ENCODE peak calls at places on chromosomes 16 and 17, in eight cellular contexts. One of them, this sample, is unnamed.

GRCh38 chr17:28702752-28703150 is 8.9 kb downstream of the PROCA1 start:
- DNase-seq in NCI-H345: no peak
- DNase-seq in pancreas: no peak
- DNase-seq in thoracic aorta: no peak
- DNase-seq in MV-4-11: no peak
- DNase-seq in stimulated activated CD4-positive, alpha-beta T cell treated with anti-CD3 and anti-CD28 coated beads, Interleukin-2, amount 100 ng/mL, for 48 hours: no peak
- DNase-seq in activated T-helper 1 cell treated with anti-CD3 and anti-CD28 coated beads, Interleukin-2, amount 50 U/mL, for 16 hours: no peak
- DNase-seq in COR-L47: no peak
- DNase-seq in this sample: no peak

GRCh38 chr17:32917842-32918241 is 10.1 kb upstream of the TMEM98 start:
- DNase-seq in NCI-H345: no peak
- DNase-seq in pancreas: no peak
- DNase-seq in thoracic aorta: no peak
- DNase-seq in MV-4-11: no peak
- DNase-seq in stimulated activated CD4-positive, alpha-beta T cell treated with anti-CD3 and anti-CD28 coated beads, Interleukin-2, amount 100 ng/mL, for 48 hours: no peak
- DNase-seq in activated T-helper 1 cell treated with anti-CD3 and anti-CD28 coated beads, Interleukin-2, amount 50 U/mL, for 16 hours: no peak
- DNase-seq in COR-L47: no peak
- DNase-seq in this sample: no peak

GRCh38 chr17:64148699-64149098 is 18.8 kb upstream of the ERN1 start:
- DNase-seq in NCI-H345: no peak
- DNase-seq in pancreas: no peak
- DNase-seq in thoracic aorta: no peak
- DNase-seq in MV-4-11: peak
- DNase-seq in stimulated activated CD4-positive, alpha-beta T cell treated with anti-CD3 and anti-CD28 coated beads, Interleukin-2, amount 100 ng/mL, for 48 hours: no peak
- DNase-seq in activated T-helper 1 cell treated with anti-CD3 and anti-CD28 coated beads, Interleukin-2, amount 50 U/mL, for 16 hours: no peak
- DNase-seq in COR-L47: no peak
- DNase-seq in this sample: peak

GRCh38 chr17:41697122-41697962 is 8.7 kb downstream of the EIF1 start:
- DNase-seq in NCI-H345: no peak
- DNase-seq in pancreas: peak
- DNase-seq in thoracic aorta: no peak
- DNase-seq in MV-4-11: peak
- DNase-seq in stimulated activated CD4-positive, alpha-beta T cell treated with anti-CD3 and anti-CD28 coated beads, Interleukin-2, amount 100 ng/mL, for 48 hours: no peak
- DNase-seq in activated T-helper 1 cell treated with anti-CD3 and anti-CD28 coated beads, Interleukin-2, amount 50 U/mL, for 16 hours: no peak
- DNase-seq in COR-L47: no peak
- DNase-seq in this sample: peak

GRCh38 chr17:44209786-44210341 is 9.6 kb downstream of the UBTF start:
- DNase-seq in NCI-H345: no peak
- DNase-seq in pancreas: no peak
- DNase-seq in thoracic aorta: no peak
- DNase-seq in MV-4-11: peak
- DNase-seq in stimulated activated CD4-positive, alpha-beta T cell treated with anti-CD3 and anti-CD28 coated beads, Interleukin-2, amount 100 ng/mL, for 48 hours: peak
- DNase-seq in activated T-helper 1 cell treated with anti-CD3 and anti-CD28 coated beads, Interleukin-2, amount 50 U/mL, for 16 hours: no peak
- DNase-seq in COR-L47: no peak
- DNase-seq in this sample: no peak

GRCh38 chr16:66476328-66477027 is 49.4 kb downstream of the BEAN1 start:
- DNase-seq in NCI-H345: no peak
- DNase-seq in pancreas: no peak
- DNase-seq in thoracic aorta: no peak
- DNase-seq in MV-4-11: no peak
- DNase-seq in stimulated activated CD4-positive, alpha-beta T cell treated with anti-CD3 and anti-CD28 coated beads, Interleukin-2, amount 100 ng/mL, for 48 hours: peak
- DNase-seq in activated T-helper 1 cell treated with anti-CD3 and anti-CD28 coated beads, Interleukin-2, amount 50 U/mL, for 16 hours: no peak
- DNase-seq in COR-L47: no peak
- DNase-seq in this sample: no peak

GRCh38 chr17:31492880-31493655 is 101.6 kb downstream of the RAB11FIP4 start:
- DNase-seq in NCI-H345: no peak
- DNase-seq in pancreas: no peak
- DNase-seq in thoracic aorta: no peak
- DNase-seq in MV-4-11: peak
- DNase-seq in stimulated activated CD4-positive, alpha-beta T cell treated with anti-CD3 and anti-CD28 coated beads, Interleukin-2, amount 100 ng/mL, for 48 hours: peak
- DNase-seq in activated T-helper 1 cell treated with anti-CD3 and anti-CD28 coated beads, Interleukin-2, amount 50 U/mL, for 16 hours: no peak
- DNase-seq in COR-L47: no peak
- DNase-seq in this sample: peak

GRCh38 chr16:2210386-2211365 is at the start of gene BRICD5:
- DNase-seq in NCI-H345: no peak
- DNase-seq in pancreas: peak
- DNase-seq in thoracic aorta: no peak
- DNase-seq in MV-4-11: no peak
- DNase-seq in stimulated activated CD4-positive, alpha-beta T cell treated with anti-CD3 and anti-CD28 coated beads, Interleukin-2, amount 100 ng/mL, for 48 hours: no peak
- DNase-seq in activated T-helper 1 cell treated with anti-CD3 and anti-CD28 coated beads, Interleukin-2, amount 50 U/mL, for 16 hours: no peak
- DNase-seq in COR-L47: no peak
- DNase-seq in this sample: no peak

GRCh38 chr17:9768381-9768934 is 22.9 kb downstream of the DHRS7C start:
- DNase-seq in NCI-H345: peak
- DNase-seq in pancreas: no peak
- DNase-seq in thoracic aorta: no peak
- DNase-seq in MV-4-11: peak
- DNase-seq in stimulated activated CD4-positive, alpha-beta T cell treated with anti-CD3 and anti-CD28 coated beads, Interleukin-2, amount 100 ng/mL, for 48 hours: no peak
- DNase-seq in activated T-helper 1 cell treated with anti-CD3 and anti-CD28 coated beads, Interleukin-2, amount 50 U/mL, for 16 hours: no peak
- DNase-seq in COR-L47: no peak
- DNase-seq in this sample: no peak

GRCh38 chr17:75909812-75910274 is 5.2 kb upstream of the MRPL38 start:
- DNase-seq in NCI-H345: peak
- DNase-seq in pancreas: no peak
- DNase-seq in thoracic aorta: no peak
- DNase-seq in MV-4-11: no peak
- DNase-seq in stimulated activated CD4-positive, alpha-beta T cell treated with anti-CD3 and anti-CD28 coated beads, Interleukin-2, amount 100 ng/mL, for 48 hours: no peak
- DNase-seq in activated T-helper 1 cell treated with anti-CD3 and anti-CD28 coated beads, Interleukin-2, amount 50 U/mL, for 16 hours: no peak
- DNase-seq in COR-L47: peak
- DNase-seq in this sample: no peak

GRCh38 chr17:57284984-57285646 is 28.8 kb downstream of the MSI2 start:
- DNase-seq in NCI-H345: no peak
- DNase-seq in pancreas: no peak
- DNase-seq in thoracic aorta: no peak
- DNase-seq in MV-4-11: peak
- DNase-seq in stimulated activated CD4-positive, alpha-beta T cell treated with anti-CD3 and anti-CD28 coated beads, Interleukin-2, amount 100 ng/mL, for 48 hours: peak
- DNase-seq in activated T-helper 1 cell treated with anti-CD3 and anti-CD28 coated beads, Interleukin-2, amount 50 U/mL, for 16 hours: no peak
- DNase-seq in COR-L47: no peak
- DNase-seq in this sample: peak

GRCh38 chr16:70574595-70575271 is 51.1 kb downstream of the SF3B3 start:
- DNase-seq in NCI-H345: peak
- DNase-seq in pancreas: no peak
- DNase-seq in thoracic aorta: no peak
- DNase-seq in MV-4-11: no peak
- DNase-seq in stimulated activated CD4-positive, alpha-beta T cell treated with anti-CD3 and anti-CD28 coated beads, Interleukin-2, amount 100 ng/mL, for 48 hours: no peak
- DNase-seq in activated T-helper 1 cell treated with anti-CD3 and anti-CD28 coated beads, Interleukin-2, amount 50 U/mL, for 16 hours: no peak
- DNase-seq in COR-L47: no peak
- DNase-seq in this sample: no peak

GRCh38 chr17:1940810-1941185 is 84.3 kb downstream of the RTN4RL1 start:
- DNase-seq in NCI-H345: no peak
- DNase-seq in pancreas: no peak
- DNase-seq in thoracic aorta: no peak
- DNase-seq in MV-4-11: no peak
- DNase-seq in stimulated activated CD4-positive, alpha-beta T cell treated with anti-CD3 and anti-CD28 coated beads, Interleukin-2, amount 100 ng/mL, for 48 hours: no peak
- DNase-seq in activated T-helper 1 cell treated with anti-CD3 and anti-CD28 coated beads, Interleukin-2, amount 50 U/mL, for 16 hours: no peak
- DNase-seq in COR-L47: no peak
- DNase-seq in this sample: no peak